ENCODE peak calls at places on chromosomes 4 and X, in six cellular contexts. One of them, this sample, is unnamed.

GRCh38 chr4:158006973-158007372 is 165.9 kb downstream of the GASK1B start:
- DNase-seq in H9: no peak
- DNase-seq in esophagus squamous epithelium: no peak
- DNase-seq in lower lobe of right lung: no peak
- DNase-seq in upper lobe of right lung: no peak
- DNase-seq in ovary: no peak
- DNase-seq in this sample: no peak

GRCh38 chr4:74376888-74377483 is 12.0 kb downstream of the EREG start:
- DNase-seq in H9: no peak
- DNase-seq in esophagus squamous epithelium: no peak
- DNase-seq in lower lobe of right lung: no peak
- DNase-seq in upper lobe of right lung: no peak
- DNase-seq in ovary: no peak
- DNase-seq in this sample: peak; percentile 62

GRCh38 chrX:22577181-22577580 is 304.5 kb downstream of the CBLL2 start:
- DNase-seq in H9: no peak
- DNase-seq in esophagus squamous epithelium: no peak
- DNase-seq in lower lobe of right lung: no peak
- DNase-seq in upper lobe of right lung: no peak
- DNase-seq in ovary: no peak
- DNase-seq in this sample: peak; percentile 6

GRCh38 chr4:109910261-109910660 is 2.4 kb upstream of the EGF start:
- DNase-seq in H9: no peak
- DNase-seq in esophagus squamous epithelium: no peak
- DNase-seq in lower lobe of right lung: no peak
- DNase-seq in upper lobe of right lung: no peak
- DNase-seq in ovary: no peak
- DNase-seq in this sample: no peak

GRCh38 chrX:48025561-48025960 is 18.8 kb downstream of the SPACA5 start:
- DNase-seq in H9: peak; percentile 48
- DNase-seq in esophagus squamous epithelium: no peak
- DNase-seq in lower lobe of right lung: no peak
- DNase-seq in upper lobe of right lung: no peak
- DNase-seq in ovary: no peak
- DNase-seq in this sample: peak; percentile 26

GRCh38 chrX:67636532-67636931 is 92.7 kb downstream of the AR start:
- DNase-seq in H9: peak; percentile 28
- DNase-seq in esophagus squamous epithelium: no peak
- DNase-seq in lower lobe of right lung: no peak
- DNase-seq in upper lobe of right lung: no peak
- DNase-seq in ovary: no peak
- DNase-seq in this sample: no peak

GRCh38 chrX:146278381-146278780 is 460.8 kb downstream of the SLITRK2 start:
- DNase-seq in H9: peak; percentile 36
- DNase-seq in esophagus squamous epithelium: no peak
- DNase-seq in lower lobe of right lung: no peak
- DNase-seq in upper lobe of right lung: no peak
- DNase-seq in ovary: no peak
- DNase-seq in this sample: no peak

GRCh38 chr4:98046665-98047064 is 96.6 kb downstream of the STPG2 start:
- DNase-seq in H9: peak; percentile 46
- DNase-seq in esophagus squamous epithelium: no peak
- DNase-seq in lower lobe of right lung: no peak
- DNase-seq in upper lobe of right lung: no peak
- DNase-seq in ovary: no peak
- DNase-seq in this sample: no peak

GRCh38 chrX:43753637-43754036 is 97.5 kb downstream of the MAOA start:
- DNase-seq in H9: no peak
- DNase-seq in esophagus squamous epithelium: no peak
- DNase-seq in lower lobe of right lung: no peak
- DNase-seq in upper lobe of right lung: no peak
- DNase-seq in ovary: no peak
- DNase-seq in this sample: peak; percentile 0

GRCh38 chr4:57501715-57502114 is 391.5 kb upstream of the IGFBP7 start:
- DNase-seq in H9: no peak
- DNase-seq in esophagus squamous epithelium: no peak
- DNase-seq in lower lobe of right lung: no peak
- DNase-seq in upper lobe of right lung: no peak
- DNase-seq in ovary: no peak
- DNase-seq in this sample: peak; percentile 62

GRCh38 chr4:147754037-147754445 is 22.2 kb downstream of the ARHGAP10 start:
- DNase-seq in H9: no peak
- DNase-seq in esophagus squamous epithelium: no peak
- DNase-seq in lower lobe of right lung: no peak
- DNase-seq in upper lobe of right lung: no peak
- DNase-seq in ovary: no peak
- DNase-seq in this sample: peak; percentile 39

GRCh38 chr4:53068755-53069154 is 206.6 kb downstream of the RASL11B start:
- DNase-seq in H9: no peak
- DNase-seq in esophagus squamous epithelium: no peak
- DNase-seq in lower lobe of right lung: no peak
- DNase-seq in upper lobe of right lung: no peak
- DNase-seq in ovary: no peak
- DNase-seq in this sample: no peak

GRCh38 chrX:1521459-1521956 is 15.5 kb downstream of the P2RY8 start:
- DNase-seq in H9: peak; percentile 75
- DNase-seq in esophagus squamous epithelium: peak; percentile 44
- DNase-seq in lower lobe of right lung: no peak
- DNase-seq in upper lobe of right lung: peak; percentile 32
- DNase-seq in ovary: no peak
- DNase-seq in this sample: no peak

GRCh38 chrX:38107028-38107427 is 100.7 kb downstream of the SYTL5 start:
- DNase-seq in H9: no peak
- DNase-seq in esophagus squamous epithelium: no peak
- DNase-seq in lower lobe of right lung: no peak
- DNase-seq in upper lobe of right lung: no peak
- DNase-seq in ovary: no peak
- DNase-seq in this sample: no peak

GRCh38 chr4:112279882-112280315 is 5.8 kb downstream of the TIFA start:
- DNase-seq in H9: no peak
- DNase-seq in esophagus squamous epithelium: no peak
- DNase-seq in lower lobe of right lung: no peak
- DNase-seq in upper lobe of right lung: no peak
- DNase-seq in ovary: no peak
- DNase-seq in this sample: no peak

GRCh38 chr4:40335508-40335860 is 351 bp downstream of the CHRNA9 start:
- DNase-seq in H9: no peak
- DNase-seq in esophagus squamous epithelium: no peak
- DNase-seq in lower lobe of right lung: no peak
- DNase-seq in upper lobe of right lung: no peak
- DNase-seq in ovary: no peak
- DNase-seq in this sample: no peak

GRCh38 chr4:13548059-13548983 is 4.0 kb upstream of the NKX3-2 start:
- DNase-seq in H9: no peak
- DNase-seq in esophagus squamous epithelium: no peak
- DNase-seq in lower lobe of right lung: no peak
- DNase-seq in upper lobe of right lung: no peak
- DNase-seq in ovary: no peak
- DNase-seq in this sample: no peak

GRCh38 chrX:50920132-50920531 is 9.6 kb downstream of the BMP15 start:
- DNase-seq in H9: no peak
- DNase-seq in esophagus squamous epithelium: no peak
- DNase-seq in lower lobe of right lung: no peak
- DNase-seq in upper lobe of right lung: no peak
- DNase-seq in ovary: no peak
- DNase-seq in this sample: no peak
- TF ChIP-seq CTCF in H9: peak; percentile 60
- TF ChIP-seq CTCF in esophagus squamous epithelium: peak; percentile 53
- TF ChIP-seq CTCF in lower lobe of right lung: peak; percentile 34
- TF ChIP-seq CTCF in upper lobe of right lung: peak; percentile 41
- TF ChIP-seq CTCF in ovary: no peak
- TF ChIP-seq CTCF in this sample: no peak

DNA sequence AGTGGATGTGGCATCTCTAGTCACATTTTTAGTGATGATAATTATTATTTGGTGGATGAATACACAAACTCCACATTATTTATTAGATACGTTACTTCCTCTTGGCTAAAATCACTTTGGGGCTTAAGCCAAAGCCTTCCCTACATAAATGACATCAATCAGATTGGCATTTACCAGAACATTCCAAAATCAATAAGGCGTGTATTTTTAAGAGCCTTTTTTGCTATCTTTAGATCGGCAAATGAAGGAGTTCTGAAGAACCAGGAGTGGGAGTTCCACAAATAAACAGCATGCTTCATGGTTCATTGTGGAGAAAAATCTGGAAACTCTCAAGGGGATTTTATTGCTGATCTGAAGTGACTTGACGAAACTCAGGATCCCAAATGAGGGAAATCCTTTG is 89.7 kb downstream of the AMELX start:
- DNase-seq in H9: no peak
- DNase-seq in esophagus squamous epithelium: no peak
- DNase-seq in lower lobe of right lung: no peak
- DNase-seq in upper lobe of right lung: no peak
- DNase-seq in ovary: no peak
- DNase-seq in this sample: no peak
- H3K27ac ChIP-seq in H9: no peak overlapping the region
- H3K27ac ChIP-seq in esophagus squamous epithelium: no peak overlapping the region
- H3K27ac ChIP-seq in lower lobe of right lung: no peak overlapping the region
- H3K27ac ChIP-seq in upper lobe of right lung: no peak overlapping the region
- H3K27ac ChIP-seq in ovary: no peak overlapping the region
- H3K27ac ChIP-seq in this sample: no peak overlapping the region

DNA sequence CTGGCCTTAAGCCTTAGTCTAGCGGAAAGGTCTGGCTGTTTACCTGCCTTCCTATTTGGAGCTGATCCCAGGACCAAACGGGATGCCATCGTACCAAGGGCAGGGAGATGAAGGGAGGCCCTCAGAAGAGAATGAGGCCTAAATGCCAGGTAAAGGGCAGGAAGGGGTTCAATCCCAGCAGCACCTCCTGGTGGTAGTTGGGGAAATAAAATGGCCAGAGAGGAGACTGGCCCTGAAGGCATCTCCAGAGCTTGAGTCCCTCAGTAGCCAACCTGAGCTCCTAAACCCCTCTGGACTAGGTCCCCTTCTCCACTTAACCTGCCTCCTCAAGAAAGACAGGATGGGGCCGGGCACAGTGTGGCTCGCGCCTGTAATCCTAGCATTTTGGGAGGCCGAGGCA is 53.7 kb downstream of the KDM5C start:
- DNase-seq in H9: no peak
- DNase-seq in esophagus squamous epithelium: no peak
- DNase-seq in lower lobe of right lung: no peak
- DNase-seq in upper lobe of right lung: no peak
- DNase-seq in ovary: no peak
- DNase-seq in this sample: no peak
- TF ChIP-seq CTCF in H9: peak; percentile 42
- TF ChIP-seq CTCF in esophagus squamous epithelium: no peak
- TF ChIP-seq CTCF in lower lobe of right lung: no peak
- TF ChIP-seq CTCF in upper lobe of right lung: no peak
- TF ChIP-seq CTCF in ovary: no peak
- TF ChIP-seq CTCF in this sample: no peak

DNA sequence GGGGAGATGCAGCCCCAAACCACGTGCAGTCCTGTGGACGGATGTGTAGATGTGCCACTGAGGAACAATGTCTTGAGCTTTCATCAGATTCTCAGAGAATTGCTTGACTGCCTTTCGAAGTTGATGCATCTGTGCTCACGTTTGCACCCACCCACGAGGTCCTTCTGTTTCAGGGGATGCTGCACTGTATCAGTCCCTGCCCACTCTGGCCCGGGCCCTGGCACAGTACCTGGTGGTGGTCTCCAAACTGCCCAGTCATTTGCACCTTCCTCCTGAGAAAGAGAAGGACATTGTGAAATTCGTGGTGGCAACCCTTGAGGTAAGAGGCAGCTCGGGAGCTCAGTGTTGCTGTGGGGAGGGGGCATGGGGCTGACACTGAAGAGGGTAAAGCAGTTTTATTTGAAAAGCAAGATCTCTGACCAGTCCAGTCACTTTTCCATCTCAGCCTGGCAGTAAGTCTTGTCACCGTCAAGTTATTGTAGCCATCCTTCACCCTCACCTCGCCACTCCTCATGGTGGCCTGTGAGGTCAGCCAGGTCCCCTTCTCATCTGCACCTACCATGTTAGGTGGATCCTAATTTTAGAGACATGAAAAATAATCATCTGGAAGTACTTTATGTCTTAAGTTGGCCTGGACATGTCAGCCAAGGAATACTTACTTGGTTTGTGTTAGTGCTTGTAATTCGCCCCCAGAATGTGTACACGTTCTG is 36.4 kb upstream of the MSANTD1 start:
- DNase-seq in H9: no peak
- DNase-seq in esophagus squamous epithelium: no peak
- DNase-seq in lower lobe of right lung: no peak
- DNase-seq in upper lobe of right lung: no peak
- DNase-seq in ovary: no peak
- DNase-seq in this sample: no peak
- H3K27ac ChIP-seq in H9: no peak overlapping the region
- H3K27ac ChIP-seq in esophagus squamous epithelium: no peak overlapping the region
- H3K27ac ChIP-seq in lower lobe of right lung: no peak overlapping the region
- H3K27ac ChIP-seq in upper lobe of right lung: no peak overlapping the region
- H3K27ac ChIP-seq in ovary: no peak overlapping the region
- H3K27ac ChIP-seq in this sample: no peak overlapping the region

GRCh38 chr4:70315928-70316327 is 18.9 kb upstream of the CABS1 start:
- DNase-seq in H9: no peak
- DNase-seq in esophagus squamous epithelium: no peak
- DNase-seq in lower lobe of right lung: no peak
- DNase-seq in upper lobe of right lung: no peak
- DNase-seq in ovary: no peak
- DNase-seq in this sample: no peak
- TF ChIP-seq CTCF in H9: peak; percentile 42
- TF ChIP-seq CTCF in esophagus squamous epithelium: no peak
- TF ChIP-seq CTCF in lower lobe of right lung: no peak
- TF ChIP-seq CTCF in upper lobe of right lung: no peak
- TF ChIP-seq CTCF in ovary: no peak
- TF ChIP-seq CTCF in this sample: no peak

This sample was measured in RWPE1.